ENCODE peak calls at places on chromosomes 5 and 9, in ten cellular contexts. K is WERI-Rb-1; L is endodermal cell; D is AG04450; M is MM.1S; X is sigmoid colon; N is right lobe of liver; A is CD4-positive, CD25-positive, alpha-beta regulatory T cell; Z is CD8-positive, alpha-beta T cell; V is iPS DF 6.9. R is an unnamed sample. For H3K9me3, the result is how much of the 10 kb centered on the place peaks cover.

GRCh38 chr9:109355564-109356297 is 34.9 kb upstream of the EPB41L4B start:
- DNase-seq in V (no peak), N (no peak), D (no peak), M (no peak), A (no peak), L (no peak), Z (no peak), X (no peak), K (no peak), R (peak)

GRCh38 chr9:94720846-94721549 is 5.5 kb upstream of the AOPEP start:
- DNase-seq in V (no peak), X (no peak), M (no peak), N (no peak), Z (no peak), A (no peak), K (no peak), D (no peak), L (no peak), R (peak)

GRCh38 chr9:37200572-37201005 is 80.2 kb downstream of the ZCCHC7 start:
- DNase-seq in A (no peak), K (no peak), Z (no peak), L (no peak), X (no peak), V (no peak), D (no peak), M (no peak), N (no peak), R (peak)

GRCh38 chr5:15927710-15928380 is 251.7 kb downstream of the MARCHF11 start:
- DNase-seq in N (no peak), A (no peak), M (no peak), K (no peak), X (no peak), V (no peak), Z (no peak), L (no peak), D (no peak), R (no peak)

GRCh38 chr9:20197976-20198685 is 409.3 kb upstream of the SLC24A2 start:
- DNase-seq in V (no peak), K (peak), X (no peak), Z (no peak), D (no peak), L (no peak), N (no peak), A (no peak), M (no peak), R (peak)

GRCh38 chr5:61277190-61277589 is 54.9 kb upstream of the ZSWIM6 start:
- DNase-seq in X (no peak), A (peak), N (no peak), Z (no peak), D (peak), K (no peak), V (no peak), L (peak), M (peak), R (no peak)

GRCh38 chr9:98796364-98797101 is at the start of gene ANKS6:
- DNase-seq in N (peak), X (peak), M (peak), A (peak), D (peak), Z (peak), L (peak), V (peak), K (peak), R (peak)

GRCh38 chr5:40184-40583 is 51.8 kb upstream of the PLEKHG4B start:
- DNase-seq in X (no peak), K (no peak), M (no peak), L (no peak), V (no peak), D (no peak), N (no peak), A (no peak), Z (no peak), R (no peak)

GRCh38 chr9:95089916-95090791 is 227.4 kb downstream of the FANCC start:
- DNase-seq in K (no peak), N (peak), A (no peak), D (no peak), L (no peak), V (no peak), Z (no peak), M (no peak), X (peak), R (no peak)

GRCh38 chr9:116149844-116150243 is 3.7 kb upstream of the PAPPA start:
- DNase-seq in Z (no peak), M (peak), N (no peak), K (peak), X (no peak), D (no peak), A (no peak), V (no peak), L (peak), R (no peak)

GRCh38 chr9:129143461-129143927 is 32.3 kb downstream of the PTPA start:
- DNase-seq in N (peak), K (no peak), M (no peak), A (no peak), D (no peak), V (no peak), L (peak), Z (no peak), X (peak), R (no peak)

GRCh38 chr5:51347157-51347556 is 36.1 kb upstream of the ISL1 start:
- DNase-seq in M (no peak), K (no peak), A (no peak), Z (no peak), N (no peak), D (no peak), L (no peak), V (no peak), X (no peak), R (no peak)

GRCh38 chr5:130135506-130135905 is 231.2 kb downstream of the CHSY3 start:
- DNase-seq in Z (no peak), M (no peak), K (no peak), V (no peak), D (no peak), N (no peak), X (no peak), A (no peak), L (no peak), R (peak)

GRCh38 chr9:131214931-131215330 is 61.4 kb downstream of the FAM78A start:
- DNase-seq in X (no peak), N (no peak), D (no peak), V (no peak), L (no peak), A (no peak), K (no peak), M (no peak), Z (no peak), R (no peak)

GRCh38 chr5:171647043-171647899 is 138.3 kb upstream of the SMIM23 start:
- DNase-seq in V (no peak), Z (no peak), X (no peak), A (no peak), D (peak), M (no peak), N (no peak), K (peak), L (peak), R (no peak)

GRCh38 chr9:90124961-90125360 is 517.7 kb downstream of the DIRAS2 start:
- DNase-seq in N (no peak), D (no peak), V (no peak), K (no peak), L (no peak), X (no peak), Z (no peak), M (no peak), A (no peak), R (no peak)

GRCh38 chr5:173853370-173854131 is 34.6 kb upstream of the CPEB4 start:
- DNase-seq in Z (no peak), N (no peak), L (no peak), V (no peak), M (no peak), A (no peak), D (no peak), X (no peak), K (no peak), R (no peak)

GRCh38 chr9:134205636-134206316 is 41.4 kb upstream of the RNU6ATAC start:
- DNase-seq in Z (no peak), N (peak), A (no peak), L (no peak), D (no peak), M (no peak), V (no peak), K (no peak), X (peak), R (no peak)

GRCh38 chr5:5294429-5294828 is 128.0 kb upstream of the ICE1 start:
- DNase-seq in D (no peak), L (no peak), K (no peak), Z (no peak), X (no peak), M (no peak), A (no peak), N (no peak), V (no peak), R (no peak)

GRCh38 chr5:72064801-72065570 is 42.3 kb upstream of the MAP1B start:
- DNase-seq in V (no peak), M (no peak), K (peak), Z (no peak), X (no peak), L (no peak), D (no peak), A (no peak), N (no peak), R (no peak)

GRCh38 chr9:37621299-37621934 is 29.0 kb upstream of the TOMM5 start:
- DNase-seq in M (no peak), A (no peak), N (no peak), L (no peak), X (no peak), Z (no peak), V (no peak), D (no peak), K (peak), R (no peak)

GRCh38 chr9:127423934-127424668 is at the start of gene ZNF79:
- DNase-seq in X (peak), M (peak), A (peak), K (peak), D (peak), Z (peak), V (peak), N (peak), L (peak), R (peak)

GRCh38 chr9:36191290-36191645 is 547 bp downstream of the CLTA start:
- DNase-seq in L (peak), N (peak), D (no peak), K (peak), Z (peak), M (peak), V (no peak), A (peak), X (peak), R (peak)

GRCh38 chr9:108743901-108744371 is 111.8 kb downstream of the ACTL7B start:
- DNase-seq in M (no peak), X (no peak), L (peak), A (no peak), K (peak), D (no peak), Z (no peak), N (no peak), V (no peak), R (peak)

GRCh38 chr9:79432485-79432884 is 139.3 kb upstream of the TLE4 start:
- DNase-seq in L (no peak), M (no peak), K (no peak), N (no peak), X (no peak), D (no peak), Z (no peak), V (no peak), A (no peak), R (no peak)

GRCh38 chr5:180648658-180649296 is 623 bp downstream of the FLT4 start:
- DNase-seq in L (peak), X (peak), K (peak), V (no peak), D (no peak), A (peak), Z (no peak), N (peak), M (no peak), R (no peak)

DNA sequence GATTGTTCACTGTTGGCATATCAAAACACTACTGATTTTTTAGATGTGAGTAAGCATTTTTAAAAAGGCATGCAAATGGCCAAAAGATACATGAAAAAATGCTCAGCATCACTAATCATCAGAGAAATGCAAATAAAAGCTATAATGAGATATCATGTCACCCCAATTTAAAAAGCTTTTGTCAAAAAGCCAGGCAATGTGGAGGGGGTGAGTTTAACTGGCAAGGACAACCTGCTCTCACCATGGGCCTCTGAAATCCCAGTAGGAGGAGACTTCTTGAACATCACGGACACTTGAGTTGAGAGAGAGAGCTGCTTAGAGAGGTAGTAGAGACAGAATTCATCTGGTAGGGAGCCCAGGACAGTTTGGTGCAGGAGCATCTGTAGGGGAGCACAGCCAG is 347.1 kb upstream of the MPDZ start:
- DNase-seq in M (no peak), A (no peak), X (no peak), L (no peak), V (no peak), N (no peak), D (no peak), K (no peak), Z (no peak), R (no peak)
- H3K9me3 ChIP-seq in M (under half), A (under half), X (under half), L (under half), V (under half), N (under half), D (under half), K (under half), Z (under half), R (under half)

GRCh38 chr5:141343242-141343952 is at the start of gene PCDHGA3:
- DNase-seq in M (peak), L (peak), N (no peak), X (no peak), Z (no peak), A (no peak), D (no peak), V (no peak), K (no peak), R (peak)

GRCh38 chr5:141343953-141344463 is 379 bp downstream of the PCDHGA3 start:
- DNase-seq in A (no peak), D (no peak), X (no peak), V (no peak), M (no peak), N (no peak), Z (no peak), K (no peak), L (no peak), R (no peak)

GRCh38 chr5:141342773-141343172 is 856 bp upstream of the PCDHGA3 start:
- DNase-seq in K (no peak), L (no peak), V (no peak), X (no peak), A (no peak), M (no peak), D (no peak), Z (no peak), N (no peak), R (no peak)

GRCh38 chr5:141349917-141350619 is at the start of gene PCDHGB1:
- DNase-seq in D (no peak), X (no peak), A (no peak), K (peak), Z (no peak), V (no peak), M (peak), N (no peak), L (peak), R (peak)

GRCh38 chr5:141345327-141345726 is 1.7 kb downstream of the PCDHGA3 start:
- DNase-seq in D (no peak), K (no peak), V (no peak), N (no peak), L (no peak), A (no peak), Z (no peak), M (no peak), X (no peak), R (no peak)
- H3K9me3 ChIP-seq in D (under half), K (under half), V (under half), N (under half), L (half or more), A (under half), Z (under half), M (under half), X (half or more), R (under half)

GRCh38 chr9:96186601-96187011 is 115.4 kb downstream of the HSD17B3 start:
- DNase-seq in A (no peak), Z (no peak), M (no peak), D (no peak), L (peak), N (no peak), X (peak), V (no peak), K (no peak), R (peak)
- H3K9me3 ChIP-seq in A (under half), Z (under half), M (under half), D (under half), L (under half), N (under half), X (under half), V (under half), K (under half), R (under half)

GRCh38 chr9:91421022-91421765 is 2.4 kb downstream of the NFIL3 start:
- DNase-seq in Z (no peak), V (no peak), X (peak), A (no peak), D (no peak), M (peak), N (peak), K (peak), L (peak), R (no peak)

GRCh38 chr9:91423785-91424402 is at the start of gene NFIL3:
- DNase-seq in N (peak), X (peak), A (peak), Z (peak), M (peak), D (no peak), K (peak), V (no peak), L (peak), R (peak)

GRCh38 chr9:91424403-91425176 is 958 bp upstream of the NFIL3 start:
- DNase-seq in D (peak), M (peak), Z (peak), N (peak), A (peak), K (peak), V (no peak), L (peak), X (peak), R (peak)

GRCh38 chr9:91421987-91422765 is 1.5 kb downstream of the NFIL3 start:
- DNase-seq in L (peak), K (no peak), D (no peak), X (no peak), N (no peak), A (no peak), Z (no peak), V (no peak), M (peak), R (peak)

DNA sequence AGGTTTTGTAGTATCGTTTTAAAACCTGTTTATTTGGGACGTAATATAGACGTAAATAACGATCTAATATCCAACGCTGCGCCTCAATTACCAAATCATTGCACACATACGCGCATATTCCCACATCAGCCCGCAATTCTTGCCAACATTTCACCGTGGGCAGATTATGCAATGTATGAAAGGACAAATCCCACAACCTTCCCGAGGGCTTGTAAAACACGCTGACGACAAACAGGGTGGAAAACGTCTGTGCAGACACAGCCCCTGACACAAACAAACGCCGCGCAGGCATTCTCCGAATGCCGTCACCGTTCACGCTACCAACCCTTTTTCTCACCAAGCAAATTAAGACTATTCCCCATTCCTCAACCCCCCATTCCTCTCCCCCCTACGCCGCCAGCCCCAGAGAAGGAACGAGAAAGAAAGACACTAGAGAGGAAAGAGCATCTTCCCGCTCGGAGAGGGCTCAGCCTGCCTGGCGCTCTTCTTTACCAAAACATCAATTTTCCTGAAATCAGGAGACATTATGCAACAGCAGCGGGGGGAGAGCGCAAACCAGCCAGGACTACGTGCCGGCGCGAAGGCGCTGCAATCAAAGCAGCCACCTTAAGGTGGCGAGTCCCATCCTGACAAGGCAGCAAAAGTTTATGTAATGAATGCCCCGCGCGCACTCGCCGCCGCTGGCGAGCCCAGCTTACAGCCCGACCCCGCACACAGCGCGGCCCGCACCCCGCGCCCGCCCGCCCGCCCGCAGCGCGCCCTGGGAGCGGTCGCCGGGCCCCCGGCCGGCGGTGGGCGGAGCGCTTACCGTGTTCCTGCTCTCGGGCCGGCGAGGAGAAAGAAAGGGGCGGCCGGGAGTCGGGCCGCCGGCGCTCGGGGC is 560 bp downstream of the NFIL3 start:
- DNase-seq in K (peak), A (peak), N (peak), Z (peak), X (peak), V (no peak), L (peak), D (peak), M (peak), R (peak)
- H3K9me3 ChIP-seq in K (under half), A (under half), N (under half), Z (under half), X (under half), V (under half), L (under half), D (under half), M (under half), R (under half)

GRCh38 chr5:12095808-12096281 is 191.6 kb upstream of the CTNND2 start:
- DNase-seq in K (no peak), D (no peak), N (no peak), A (no peak), L (no peak), M (no peak), V (no peak), X (no peak), Z (no peak), R (no peak)

GRCh38 chr5:12099296-12099695 is 195.1 kb upstream of the CTNND2 start:
- DNase-seq in M (no peak), Z (no peak), L (no peak), K (no peak), D (no peak), X (no peak), V (no peak), A (no peak), N (no peak), R (no peak)

GRCh38 chr5:12100542-12100941 is 196.3 kb upstream of the CTNND2 start:
- DNase-seq in V (no peak), Z (no peak), X (no peak), M (no peak), A (no peak), N (no peak), K (no peak), D (no peak), L (no peak), R (no peak)
- H3K9me3 ChIP-seq in V (under half), Z (under half), X (under half), M (under half), A (under half), N (under half), K (under half), D (under half), L (under half), R (under half)

GRCh38 chr5:141260458-141261237 is 15.5 kb downstream of the PCDHB15 start:
- DNase-seq in N (no peak), K (no peak), X (no peak), A (no peak), D (no peak), L (no peak), Z (no peak), M (no peak), V (no peak), R (no peak)
- H3K9me3 ChIP-seq in N (half or more), K (half or more), X (half or more), A (half or more), D (under half), L (half or more), Z (under half), M (under half), V (under half), R (under half)